ENCODE peak calls at places on chromosomes 2 and 18, in seven cellular contexts. Y is Karpas-422, M is fibroblast of lung, I is OCI-LY7, T is psoas muscle, V is ovary, X is neuronal stem cell. K is an unnamed sample. For H3K36me3, the result is how much of the 10 kb centered on the place peaks cover.

GRCh38 chr2:124267821-124268220 is 242.7 kb downstream of the CNTNAP5 start:
- DNase-seq in Y (peak), M (peak), I (no peak), T (no peak), V (no peak), X (no peak), K (no peak)

GRCh38 chr2:186755066-186755465 is 61.2 kb downstream of the FAM171B start:
- DNase-seq in Y (no peak), M (peak), I (no peak), T (no peak), V (no peak), X (no peak), K (no peak)

GRCh38 chr2:203737360-203737759 is 30.9 kb downstream of the CD28 start:
- DNase-seq in Y (no peak), M (peak), I (no peak), T (no peak), V (no peak), X (no peak), K (no peak)

GRCh38 chr2:96923810-96924774 is 54.2 kb upstream of the SEMA4C start:
- DNase-seq in Y (no peak), M (no peak), I (no peak), T (no peak), V (no peak), X (no peak), K (peak)

GRCh38 chr18:9704233-9705118 is 3.6 kb upstream of the RAB31 start:
- DNase-seq in Y (no peak), M (no peak), I (no peak), T (no peak), V (no peak), X (no peak), K (no peak)

GRCh38 chr2:224434618-224435017 is 32.7 kb upstream of the FAM124B start:
- DNase-seq in Y (no peak), M (no peak), I (no peak), T (no peak), V (no peak), X (no peak), K (no peak)

GRCh38 chr18:28999711-29000110 is 822.8 kb upstream of the CDH2 start:
- DNase-seq in Y (no peak), M (peak), I (no peak), T (no peak), V (no peak), X (no peak), K (no peak)

GRCh38 chr18:24835751-24836150 is 375.3 kb downstream of the HRH4 start:
- DNase-seq in Y (no peak), M (no peak), I (no peak), T (no peak), V (no peak), X (no peak), K (no peak)

GRCh38 chr2:1480671-1481076 is 67.4 kb downstream of the TPO start:
- DNase-seq in Y (no peak), M (no peak), I (no peak), T (no peak), V (no peak), X (no peak), K (no peak)

GRCh38 chr2:229273384-229274338 is 2.6 kb upstream of the PID1 start:
- DNase-seq in Y (peak), M (peak), I (peak), T (no peak), V (peak), X (peak), K (no peak)

DNA sequence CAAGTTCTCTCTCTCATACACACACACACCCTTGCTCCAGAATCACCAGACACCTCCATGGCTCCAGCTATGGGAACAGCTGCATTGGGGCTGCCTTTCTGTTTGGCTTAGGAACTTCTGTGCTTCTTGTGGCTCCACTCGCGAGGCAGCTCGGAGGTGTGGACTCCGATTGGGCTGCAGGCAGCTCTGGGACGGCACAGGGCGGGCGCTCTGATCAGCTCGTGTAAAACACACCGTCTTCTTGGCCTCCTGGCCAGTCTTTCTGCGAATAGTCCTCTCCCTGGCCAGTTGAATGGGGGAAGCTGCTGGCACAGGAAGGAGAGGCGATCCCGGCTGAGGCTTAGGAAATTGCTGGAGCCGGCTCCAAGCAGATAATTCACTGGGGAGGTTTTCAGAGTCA is 22.4 kb downstream of the FOSL2 start:
- DNase-seq in Y (no peak), M (no peak), I (no peak), T (no peak), V (no peak), X (no peak), K (no peak)
- H3K36me3 ChIP-seq in Y (under half), M (under half), I (under half), T (half or more), V (under half), X (under half), K (under half)

GRCh38 chr2:238264072-238264460 is 24.2 kb upstream of the HES6 start:
- DNase-seq in Y (no peak), M (no peak), I (no peak), T (peak), V (no peak), X (no peak), K (no peak)

GRCh38 chr2:238261718-238262375 is 22.0 kb upstream of the HES6 start:
- DNase-seq in Y (no peak), M (no peak), I (no peak), T (peak), V (no peak), X (no peak), K (no peak)

GRCh38 chr2:238262496-238263122 is 22.8 kb upstream of the HES6 start:
- DNase-seq in Y (no peak), M (no peak), I (no peak), T (peak), V (no peak), X (no peak), K (no peak)

GRCh38 chr2:238265605-238266004 is 22.8 kb downstream of the PER2 start:
- DNase-seq in Y (no peak), M (no peak), I (no peak), T (no peak), V (no peak), X (no peak), K (no peak)

DNA sequence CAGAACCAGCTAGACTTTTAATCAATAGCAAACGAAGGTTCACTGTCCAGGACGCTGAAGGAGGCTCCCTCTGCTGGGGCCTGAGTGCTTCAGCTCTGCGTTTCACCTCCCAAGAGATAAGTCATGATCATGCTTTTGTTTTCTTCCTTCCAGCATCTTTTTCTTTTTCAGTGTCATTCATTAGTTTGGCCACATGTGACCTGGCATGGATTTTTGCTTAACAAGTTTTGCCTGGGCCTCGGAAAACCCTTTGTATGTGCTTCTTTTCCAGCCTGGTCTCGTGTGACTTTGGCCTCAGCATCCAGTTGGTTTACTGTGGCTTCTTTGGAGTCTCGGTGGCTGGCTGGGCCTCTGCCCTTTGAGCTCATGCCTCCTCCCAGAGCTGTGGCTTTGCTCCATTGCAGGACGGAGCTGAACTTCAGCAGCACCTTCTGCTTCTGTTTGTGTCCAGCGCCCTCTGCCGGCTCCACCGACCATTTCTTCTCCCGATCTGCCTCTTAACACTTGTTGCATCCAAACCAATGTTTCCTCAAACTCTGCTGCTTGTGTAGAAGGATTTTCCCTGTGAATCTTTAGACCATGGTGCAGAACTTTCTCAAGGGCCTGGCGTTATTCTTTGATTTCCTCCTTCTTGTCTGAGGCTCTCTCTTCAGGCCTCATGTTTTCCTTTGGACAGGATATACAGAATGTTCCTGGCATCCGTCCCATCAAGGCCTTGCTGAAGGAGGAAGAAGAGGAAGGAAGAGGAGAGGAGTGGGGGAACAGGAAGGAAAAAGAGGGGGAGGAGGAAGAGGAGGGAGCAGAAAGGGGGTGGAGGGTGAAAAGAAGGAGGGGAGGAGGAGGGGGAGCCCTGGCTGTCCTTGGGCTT is 23.6 kb upstream of the HES6 start:
- DNase-seq in Y (peak), M (peak), I (peak), T (peak), V (peak), X (peak), K (peak)
- H3K27ac ChIP-seq in Y (no peak), M (peak), I (no peak), T (peak), V (peak), X (no peak), K (no peak)

GRCh38 chr2:134946073-134946472 is 27.5 kb downstream of the CCNT2 start:
- DNase-seq in Y (no peak), M (no peak), I (no peak), T (no peak), V (no peak), X (no peak), K (no peak)
- H3K36me3 ChIP-seq in Y (half or more), M (under half), I (half or more), T (half or more), V (under half), X (half or more), K (under half)

DNA sequence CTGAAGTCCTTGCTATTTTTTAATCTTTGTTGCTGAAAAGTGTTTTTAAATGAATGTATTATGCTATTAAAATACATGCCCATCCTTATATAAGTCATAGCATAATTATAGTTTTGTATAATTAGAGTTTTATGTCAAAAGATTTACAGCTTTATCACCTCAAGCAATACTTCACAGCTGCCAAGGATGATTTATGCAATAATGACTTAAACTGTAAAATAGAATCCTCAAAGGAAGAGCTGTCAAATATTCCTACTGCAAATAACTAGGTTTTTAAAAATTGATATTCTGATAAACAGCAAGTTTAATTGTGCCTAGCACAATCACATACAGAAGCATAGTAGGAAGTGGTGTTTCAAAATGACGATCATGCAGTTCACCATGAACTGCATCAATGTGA is 5.2 kb downstream of the KCNH7 start:
- DNase-seq in Y (no peak), M (no peak), I (no peak), T (no peak), V (no peak), X (no peak), K (no peak)
- H3K27ac ChIP-seq in Y (no peak), M (no peak), I (no peak), T (no peak), V (no peak), X (no peak), K (no peak)

GRCh38 chr2:37323176-37323575 is 1.5 kb downstream of the PRKD3 start:
- DNase-seq in Y (no peak), M (peak), I (peak), T (no peak), V (no peak), X (no peak), K (no peak)

GRCh38 chr2:37318401-37318800 is 6.2 kb downstream of the PRKD3 start:
- DNase-seq in Y (no peak), M (peak), I (peak), T (no peak), V (no peak), X (no peak), K (no peak)

GRCh38 chr2:37322368-37322767 is 2.3 kb downstream of the PRKD3 start:
- DNase-seq in Y (no peak), M (peak), I (peak), T (no peak), V (no peak), X (no peak), K (no peak)

GRCh38 chr2:37319754-37320609 is 4.7 kb downstream of the PRKD3 start:
- DNase-seq in Y (no peak), M (no peak), I (no peak), T (no peak), V (no peak), X (no peak), K (no peak)

DNA sequence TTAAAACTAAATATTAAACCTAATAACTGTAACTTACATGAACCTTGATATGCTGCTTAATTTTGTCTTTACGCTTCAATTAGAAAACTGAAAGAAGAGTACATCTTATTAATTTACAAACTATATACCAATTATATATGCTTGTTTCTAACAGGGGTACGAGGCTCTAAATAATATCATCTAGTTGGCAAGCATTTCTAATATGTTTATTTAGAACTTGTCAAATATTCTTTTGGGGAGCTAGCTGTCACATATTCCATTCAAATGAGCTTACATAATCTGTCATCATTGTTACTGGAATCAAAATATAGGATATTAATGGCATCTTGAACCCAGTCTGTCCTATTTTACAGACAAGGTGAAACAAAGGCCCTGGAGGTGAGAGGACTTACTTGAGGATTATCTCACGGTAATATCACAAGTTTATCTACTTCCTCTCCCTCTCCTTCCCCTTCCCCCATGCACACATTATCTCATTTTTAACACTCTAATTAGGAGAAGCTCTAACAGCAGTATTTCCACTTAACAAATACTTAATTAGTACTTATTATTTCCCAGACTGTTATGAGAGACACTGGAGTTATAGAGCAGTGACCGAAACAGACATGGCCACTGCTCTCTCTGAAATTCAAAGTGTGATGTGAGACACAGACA is 3.5 kb downstream of the PRKD3 start:
- DNase-seq in Y (no peak), M (no peak), I (no peak), T (no peak), V (no peak), X (no peak), K (no peak)
- H3K36me3 ChIP-seq in Y (under half), M (under half), I (half or more), T (under half), V (under half), X (half or more), K (under half)

GRCh38 chr2:42967959-42968674 is 175.7 kb upstream of the HAAO start:
- DNase-seq in Y (no peak), M (peak), I (no peak), T (peak), V (peak), X (no peak), K (no peak)

GRCh38 chr2:42963452-42964068 is 171.2 kb upstream of the HAAO start:
- DNase-seq in Y (no peak), M (no peak), I (no peak), T (no peak), V (no peak), X (no peak), K (no peak)

GRCh38 chr2:42964444-42965081 is 172.2 kb upstream of the HAAO start:
- DNase-seq in Y (no peak), M (peak), I (no peak), T (peak), V (peak), X (no peak), K (no peak)

GRCh38 chr2:42965196-42965595 is 172.8 kb upstream of the HAAO start:
- DNase-seq in Y (no peak), M (peak), I (no peak), T (no peak), V (no peak), X (no peak), K (no peak)

DNA sequence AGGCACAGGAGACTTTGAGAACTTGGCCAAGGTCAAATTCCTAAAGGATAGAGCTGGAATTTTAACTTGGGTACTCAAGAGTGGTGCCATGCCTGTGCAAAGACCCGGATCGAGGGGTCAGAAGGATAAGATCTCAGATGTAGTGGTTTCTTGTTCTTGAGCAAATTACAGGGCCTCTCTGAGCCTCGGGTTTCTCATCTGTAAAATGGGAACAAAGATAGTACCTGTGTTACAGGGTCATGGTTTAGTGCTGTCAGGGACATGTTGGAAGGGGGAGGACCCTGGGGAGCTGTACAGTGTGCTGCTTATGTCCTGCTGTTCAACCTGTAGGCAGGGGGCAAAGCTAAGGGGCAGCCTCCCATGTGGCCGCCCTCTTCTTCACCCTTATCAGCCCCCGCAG is 173.5 kb upstream of the HAAO start:
- DNase-seq in Y (no peak), M (no peak), I (no peak), T (no peak), V (no peak), X (no peak), K (no peak)
- H3K27ac ChIP-seq in Y (no peak), M (no peak), I (no peak), T (no peak), V (no peak), X (no peak), K (no peak)

GRCh38 chr2:73942664-73943063 is 16.0 kb downstream of the DGUOK start:
- DNase-seq in Y (no peak), M (no peak), I (no peak), T (no peak), V (no peak), X (no peak), K (no peak)
- H3K36me3 ChIP-seq in Y (half or more), M (under half), I (half or more), T (half or more), V (under half), X (half or more), K (under half)